ENCODE peak calls at places on chromosomes 11 and 22, in four cellular contexts. B is H9, I is RWPE1, Y is colonic mucosa. W is an unnamed sample.

GRCh38 chr11:16982809-16983208 is 31.4 kb downstream of the PLEKHA7 start:
- DNase-seq in B (no peak), I (no peak), Y (no peak), W (no peak)

GRCh38 chr22:24007253-24008021 is 2.2 kb upstream of the GSTT4 start:
- DNase-seq in B (no peak), I (no peak), Y (no peak), W (no peak)

GRCh38 chr22:30802202-30803166 is 107.8 kb downstream of the OSBP2 start:
- DNase-seq in B (peak; percentile 94), I (peak; percentile 76), Y (peak; percentile 81), W (peak; percentile 82)

GRCh38 chr11:25941353-25941752 is 390.6 kb upstream of the ANO3 start:
- DNase-seq in B (no peak), I (no peak), Y (no peak), W (no peak)

GRCh38 chr11:106695506-106695905 is 322.8 kb downstream of the GUCY1A2 start:
- DNase-seq in B (no peak), I (peak; percentile 8), Y (no peak), W (no peak)

GRCh38 chr22:28958611-28959010 is 75.2 kb downstream of the ZNRF3 start:
- DNase-seq in B (no peak), I (no peak), Y (no peak), W (no peak)

GRCh38 chr11:95559899-95560298 is 229.7 kb downstream of the FAM76B start:
- DNase-seq in B (no peak), I (no peak), Y (no peak), W (peak; percentile 13)

GRCh38 chr11:94574193-94574961 is 7.2 kb downstream of the PIWIL4 start:
- DNase-seq in B (no peak), I (no peak), Y (no peak), W (no peak)

GRCh38 chr11:132895340-132895739 is 637.0 kb downstream of the OPCML start:
- DNase-seq in B (no peak), I (no peak), Y (no peak), W (no peak)

GRCh38 chr11:27711725-27712124 is 11.5 kb upstream of the BDNF start:
- DNase-seq in B (no peak), I (no peak), Y (no peak), W (no peak)

GRCh38 chr11:123429851-123430735 is at the start of gene GRAMD1B:
- DNase-seq in B (peak; percentile 93), I (peak; percentile 40), Y (peak; percentile 38), W (peak; percentile 21)

GRCh38 chr11:80144932-80145612 is 704.2 kb upstream of the TENM4 start:
- DNase-seq in B (no peak), I (no peak), Y (no peak), W (no peak)

GRCh38 chr22:44391026-44391425 is 78.3 kb upstream of the SHISAL1 start:
- DNase-seq in B (peak; percentile 22), I (no peak), Y (no peak), W (no peak)

GRCh38 chr22:19490628-19491230 is 11.0 kb downstream of the CDC45 start:
- DNase-seq in B (no peak), I (no peak), Y (no peak), W (no peak)

GRCh38 chr11:9692696-9693095 is 28.8 kb downstream of the SWAP70 start:
- DNase-seq in B (no peak), I (no peak), Y (no peak), W (no peak)

GRCh38 chr11:23973244-23973643 is 523.6 kb upstream of the LUZP2 start:
- DNase-seq in B (no peak), I (no peak), Y (no peak), W (no peak)

GRCh38 chr22:48607901-48608650 is 1219.6 kb downstream of the BRD1 start:
- DNase-seq in B (no peak), I (no peak), Y (no peak), W (no peak)

GRCh38 chr11:121608545-121609098 is 155.9 kb upstream of the SORL1-AS1 start:
- DNase-seq in B (no peak), I (no peak), Y (no peak), W (no peak)

GRCh38 chr11:112564228-112564955 is 303.7 kb upstream of the PLET1 start:
- DNase-seq in B (no peak), I (peak; percentile 15), Y (peak; percentile 23), W (no peak)

GRCh38 chr11:75467881-75468280 is 34.9 kb upstream of the KLHL35 start:
- DNase-seq in B (no peak), I (no peak), Y (no peak), W (no peak)
- H3K27ac ChIP-seq in B (no peak overlapping the region), I (no peak overlapping the region), Y (no peak overlapping the region), W (no peak overlapping the region)

DNA sequence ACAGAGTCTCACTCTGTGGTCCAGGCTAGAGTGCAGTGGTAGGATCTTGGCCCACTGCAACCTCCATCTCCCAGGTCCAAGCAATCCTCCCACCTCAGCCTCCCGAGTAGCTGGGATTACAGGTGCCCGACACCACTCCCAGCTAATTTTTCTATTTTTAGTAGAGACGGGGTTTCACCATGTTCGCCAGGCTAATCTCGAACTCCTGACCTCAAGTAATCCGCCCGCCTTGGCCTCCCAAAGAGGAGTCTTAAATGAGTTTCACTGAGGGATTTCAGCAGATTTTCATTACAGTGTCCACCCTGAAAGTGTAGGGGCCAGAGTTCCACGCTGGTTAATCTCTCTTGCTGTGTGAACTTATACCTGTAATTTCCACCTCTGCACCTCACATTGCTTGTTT is 412 bp upstream of the RPS3 start:
- DNase-seq in B (no peak), I (no peak), Y (no peak), W (no peak)
- H3K27ac ChIP-seq in B (no peak overlapping the region), I (no peak overlapping the region), Y (no peak overlapping the region), W (no peak overlapping the region)

DNA sequence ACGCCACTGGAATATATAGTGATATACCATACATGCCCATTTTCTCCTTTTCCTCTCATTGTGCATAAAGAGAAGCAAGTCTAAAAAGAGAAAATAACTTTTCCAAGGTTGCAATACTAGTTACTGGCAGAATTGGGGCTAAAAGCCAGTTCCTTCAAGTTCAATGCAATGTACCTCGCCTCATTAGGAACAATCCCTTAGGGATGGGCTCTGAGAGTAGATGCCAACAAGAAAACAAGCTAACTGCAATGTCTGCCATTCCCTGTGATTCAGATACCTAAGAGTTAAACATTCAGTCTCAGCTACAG is 114.3 kb downstream of the RBFOX2 start:
- DNase-seq in B (no peak), I (no peak), Y (no peak), W (no peak)
- H3K27ac ChIP-seq in B (no peak overlapping the region), I (no peak overlapping the region), Y (peak overlapping the region; percentile 66), W (peak overlapping the region; percentile 47)

GRCh38 chr11:33721291-33721840 is 14.9 kb downstream of the CD59 start:
- DNase-seq in B (no peak), I (no peak), Y (no peak), W (no peak)
- H3K27ac ChIP-seq in B (no peak overlapping the region), I (peak overlapping the region; percentile 89), Y (no peak overlapping the region), W (no peak overlapping the region)

GRCh38 chr11:76209956-76210885 is 3.9 kb upstream of the WNT11 start:
- DNase-seq in B (no peak), I (peak; percentile 49), Y (peak; percentile 69), W (peak; percentile 54)
- H3K27ac ChIP-seq in B (no peak overlapping the region), I (no peak overlapping the region), Y (no peak overlapping the region), W (peak overlapping the region; percentile 85)

DNA sequence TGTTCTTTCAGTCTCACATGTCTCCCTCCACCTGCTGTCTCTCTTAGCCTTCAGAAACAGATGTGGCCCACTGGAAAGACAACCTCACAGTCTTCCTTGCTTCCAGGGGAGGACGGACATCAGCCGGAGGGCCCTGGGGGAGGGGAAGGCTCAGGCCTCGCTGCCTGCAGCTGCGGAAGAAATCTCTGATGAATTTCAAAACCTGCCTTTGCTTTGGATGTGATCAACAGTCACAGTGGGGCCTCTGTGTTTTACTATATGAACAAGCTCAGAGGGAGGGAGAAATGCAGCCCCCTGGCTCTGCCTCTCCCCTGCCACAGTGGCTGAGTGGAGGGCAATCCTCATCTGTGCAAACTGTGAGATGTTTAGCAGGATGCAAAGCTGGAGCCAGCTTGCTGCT is 282.8 kb downstream of the NTM start:
- DNase-seq in B (no peak), I (no peak), Y (no peak), W (no peak)
- H3K27ac ChIP-seq in B (no peak overlapping the region), I (no peak overlapping the region), Y (no peak overlapping the region), W (no peak overlapping the region)

GRCh38 chr11:57480409-57481137 is 20.2 kb downstream of the RTN4RL2 start:
- DNase-seq in B (peak; percentile 87), I (no peak), Y (peak; percentile 89), W (peak; percentile 88)
- H3K27ac ChIP-seq in B (no peak overlapping the region), I (no peak overlapping the region), Y (no peak overlapping the region), W (no peak overlapping the region)

W was measured in pancreas.